ENCODE peak calls at places on chromosomes 4 and X, in nine cellular contexts. M, G, B, K, S, T, I, E and C are unnamed samples.

GRCh38 chrX:149799095-149799721 is 17.5 kb downstream of the MAGEA9 start:
- DNase-seq in S (no peak), I (no peak), B (no peak), G (no peak), E (no peak), K (no peak), T (no peak), M (no peak), C (no peak)

GRCh38 chr4:73841243-73841925 is 4.9 kb downstream of the CXCL6 start:
- DNase-seq in S (peak), K (no peak), B (no peak), E (no peak), T (peak), I (no peak), M (no peak), G (no peak), C (no peak)

GRCh38 chr4:136001791-136002190 is 1530.5 kb downstream of the PCDH18 start:
- DNase-seq in M (no peak), K (no peak), E (no peak), B (no peak), T (no peak), S (no peak), G (no peak), I (no peak), C (no peak)

GRCh38 chr4:143357161-143357845 is 20.6 kb downstream of the GAB1 start:
- DNase-seq in G (no peak), T (no peak), S (no peak), B (no peak), I (no peak), K (no peak), M (no peak), E (no peak), C (no peak)

GRCh38 chr4:2790583-2791517 is 2.0 kb upstream of the SH3BP2 start:
- DNase-seq in S (no peak), B (no peak), T (no peak), K (no peak), G (no peak), I (no peak), M (no peak), E (no peak), C (no peak)

GRCh38 chr4:24394041-24394440 is 190.3 kb downstream of the DHX15 start:
- DNase-seq in S (peak), M (no peak), E (no peak), B (no peak), I (peak), G (no peak), T (peak), K (no peak), C (no peak)

GRCh38 chr4:8291701-8292387 is 22.3 kb downstream of the HTRA3 start:
- DNase-seq in M (no peak), B (no peak), E (no peak), T (no peak), I (no peak), K (no peak), S (no peak), G (no peak), C (no peak)

GRCh38 chrX:149510386-149510785 is 5.3 kb upstream of the IDS start:
- DNase-seq in I (no peak), S (peak), B (no peak), T (peak), M (no peak), K (no peak), E (no peak), G (no peak), C (no peak)

GRCh38 chr4:112170451-112170993 is 25.3 kb downstream of the FAM241A start:
- DNase-seq in K (no peak), I (peak), G (no peak), B (no peak), T (peak), E (no peak), S (peak), M (no peak), C (no peak)

GRCh38 chr4:36088542-36088941 is 155.8 kb downstream of the ARAP2 start:
- DNase-seq in M (no peak), G (no peak), I (no peak), T (no peak), E (no peak), K (no peak), S (no peak), B (no peak), C (no peak)

GRCh38 chrX:51420610-51421009 is 75.8 kb downstream of the NUDT11 start:
- DNase-seq in K (no peak), B (no peak), G (no peak), I (peak), M (peak), T (peak), E (no peak), S (peak), C (no peak)

GRCh38 chr4:163748474-163748873 is 254.0 kb downstream of the TMA16 start:
- DNase-seq in I (no peak), M (no peak), T (no peak), B (no peak), G (no peak), K (no peak), E (no peak), S (peak), C (no peak)

GRCh38 chrX:38102875-38103274 is 96.5 kb downstream of the SYTL5 start:
- DNase-seq in S (no peak), T (no peak), I (no peak), B (no peak), M (no peak), K (no peak), G (no peak), E (no peak), C (no peak)

GRCh38 chrX:154002215-154002719 is 17.4 kb downstream of the IRAK1 start:
- DNase-seq in S (peak), M (no peak), G (no peak), I (peak), K (no peak), B (no peak), E (no peak), T (peak), C (no peak)

GRCh38 chr4:66574145-66574978 is 904.1 kb upstream of the EPHA5 start:
- DNase-seq in S (peak), K (no peak), G (no peak), E (no peak), I (no peak), B (no peak), T (peak), M (no peak), C (no peak)

GRCh38 chr4:2787230-2788100 is 5.4 kb upstream of the SH3BP2 start:
- DNase-seq in B (no peak), I (no peak), T (no peak), G (no peak), S (no peak), K (peak), M (peak), E (peak), C (no peak)

GRCh38 chr4:166435449-166435848 is 562.4 kb downstream of the TLL1 start:
- DNase-seq in G (no peak), M (no peak), K (no peak), T (peak), S (peak), E (no peak), B (no peak), I (peak), C (no peak)

GRCh38 chr4:7391637-7392437 is 42.9 kb downstream of the PSAPL1 start:
- DNase-seq in M (no peak), S (no peak), E (no peak), G (no peak), K (peak), I (no peak), T (no peak), B (no peak), C (no peak)

GRCh38 chrX:78548012-78548411 is 111.1 kb downstream of the RTL3 start:
- DNase-seq in E (no peak), I (peak), K (no peak), S (peak), M (no peak), T (peak), B (no peak), G (no peak), C (no peak)

GRCh38 chr4:138138774-138139173 is 103.4 kb downstream of the SLC7A11 start:
- DNase-seq in M (no peak), K (no peak), T (no peak), B (no peak), G (no peak), S (no peak), E (no peak), I (no peak), C (no peak)

GRCh38 chrX:70444326-70445196 is at the start of gene DLG3:
- DNase-seq in S (peak), K (no peak), T (peak), I (no peak), M (no peak), E (no peak), G (no peak), B (no peak), C (peak)

GRCh38 chrX:115690554-115691216 is 129.7 kb downstream of the PLS3 start:
- DNase-seq in S (peak), B (peak), G (no peak), I (peak), M (peak), K (peak), T (peak), E (no peak), C (peak)

GRCh38 chrX:40262641-40263560 is 165.1 kb upstream of the BCOR start:
- DNase-seq in G (no peak), B (no peak), I (no peak), T (peak), M (no peak), S (peak), K (no peak), E (no peak), C (no peak)

GRCh38 chrX:15170927-15171326 is 99.0 kb downstream of the ASB9 start:
- DNase-seq in M (no peak), K (no peak), T (no peak), G (no peak), S (peak), B (no peak), E (no peak), I (no peak), C (no peak)

GRCh38 chr4:129095811-129096454 is at the start of gene C4orf33:
- DNase-seq in M (peak), E (peak), T (peak), G (no peak), B (peak), S (peak), K (peak), I (peak), C (peak)

GRCh38 chr4:21656832-21657231 is 291.7 kb downstream of the KCNIP4 start:
- DNase-seq in T (peak), I (no peak), B (no peak), S (peak), K (no peak), E (no peak), M (no peak), G (no peak), C (no peak)

GRCh38 chr4:158111241-158111640 is 61.6 kb downstream of the GASK1B start:
- DNase-seq in I (no peak), S (peak), G (no peak), E (no peak), B (no peak), M (no peak), T (peak), K (no peak), C (no peak)

GRCh38 chr4:152825336-152825735 is 45.6 kb downstream of the ARFIP1 start:
- DNase-seq in K (no peak), B (no peak), I (no peak), T (no peak), G (no peak), S (no peak), E (no peak), M (no peak), C (no peak)

GRCh38 chrX:1542994-1543725 is 6.2 kb upstream of the P2RY8 start:
- DNase-seq in M (no peak), E (no peak), B (no peak), K (no peak), S (no peak), I (no peak), G (no peak), T (no peak), C (no peak)